ENCODE peak calls at places on chromosomes 2 and 18, in five cellular contexts. R, T, H, U and B are unnamed samples.
A peak's percentile ranks its signal among the peaks of the same experiment; 100 is the strongest.

GRCh38 chr2:146940016-146940685 is 904.7 kb upstream of the ACVR2A start:
- DNase-seq in H (no peak), U (no peak), T (no peak), R (no peak), B (no peak)

GRCh38 chr2:28915939-28916338 is 21.5 kb downstream of the WDR43 start:
- DNase-seq in U (no peak), R (no peak), T (no peak), H (no peak), B (no peak)

GRCh38 chr2:132797551-132797950 is 127.5 kb upstream of the LYPD1 start:
- DNase-seq in R (no peak), T (no peak), H (no peak), U (no peak), B (no peak)

GRCh38 chr2:191151315-191151698 is 513 bp upstream of the STAT4 start:
- DNase-seq in T (no peak), H (no peak), U (no peak), R (no peak), B (no peak)

GRCh38 chr2:206565666-206566065 is 76.6 kb upstream of the FAM237A start:
- DNase-seq in R (no peak), U (no peak), T (no peak), H (no peak), B (no peak)

GRCh38 chr2:231600619-231601355 is 8.1 kb downstream of the TEX44 start:
- DNase-seq in R (no peak), U (no peak), H (no peak), T (no peak), B (no peak)

GRCh38 chr2:163667064-163667887 is 68.5 kb downstream of the FIGN start:
- DNase-seq in R (peak; percentile 64), H (no peak), T (no peak), U (no peak), B (no peak)

GRCh38 chr2:179974743-179975142 is 32.4 kb downstream of the CWC22 start:
- DNase-seq in U (no peak), R (no peak), T (no peak), H (no peak), B (no peak)

GRCh38 chr2:127877626-127878025 is 8.1 kb downstream of the AMMECR1L start:
- DNase-seq in T (no peak), H (no peak), U (no peak), R (no peak), B (no peak)

GRCh38 chr2:109451671-109452070 is 162.1 kb downstream of the SEPTIN10 start:
- DNase-seq in H (no peak), T (no peak), U (no peak), R (peak; percentile 25), B (no peak)

GRCh38 chr2:219731173-219731572 is 103.7 kb downstream of the SLC4A3 start:
- DNase-seq in T (no peak), R (no peak), U (peak; percentile 16), H (no peak), B (no peak)

GRCh38 chr2:64604929-64605550 is 48.7 kb downstream of the SERTAD2 start:
- DNase-seq in R (peak; percentile 69), H (peak; percentile 60), T (no peak), U (no peak), B (no peak)

GRCh38 chr2:102256281-102256680 is 55.1 kb upstream of the IL1RL1 start:
- DNase-seq in U (no peak), T (no peak), R (no peak), H (no peak), B (no peak)

GRCh38 chr18:46459789-46460455 is 197.1 kb downstream of the LOXHD1 start:
- DNase-seq in U (no peak), R (peak; percentile 15), H (no peak), T (no peak), B (no peak)

GRCh38 chr2:149084924-149085795 is 46.7 kb downstream of the LYPD6B start:
- DNase-seq in U (no peak), H (no peak), R (no peak), T (no peak), B (no peak)

GRCh38 chr2:201568217-201568820 is 75.0 kb downstream of the TMEM237 start:
- DNase-seq in T (no peak), U (no peak), H (no peak), R (no peak), B (no peak)

DNA sequence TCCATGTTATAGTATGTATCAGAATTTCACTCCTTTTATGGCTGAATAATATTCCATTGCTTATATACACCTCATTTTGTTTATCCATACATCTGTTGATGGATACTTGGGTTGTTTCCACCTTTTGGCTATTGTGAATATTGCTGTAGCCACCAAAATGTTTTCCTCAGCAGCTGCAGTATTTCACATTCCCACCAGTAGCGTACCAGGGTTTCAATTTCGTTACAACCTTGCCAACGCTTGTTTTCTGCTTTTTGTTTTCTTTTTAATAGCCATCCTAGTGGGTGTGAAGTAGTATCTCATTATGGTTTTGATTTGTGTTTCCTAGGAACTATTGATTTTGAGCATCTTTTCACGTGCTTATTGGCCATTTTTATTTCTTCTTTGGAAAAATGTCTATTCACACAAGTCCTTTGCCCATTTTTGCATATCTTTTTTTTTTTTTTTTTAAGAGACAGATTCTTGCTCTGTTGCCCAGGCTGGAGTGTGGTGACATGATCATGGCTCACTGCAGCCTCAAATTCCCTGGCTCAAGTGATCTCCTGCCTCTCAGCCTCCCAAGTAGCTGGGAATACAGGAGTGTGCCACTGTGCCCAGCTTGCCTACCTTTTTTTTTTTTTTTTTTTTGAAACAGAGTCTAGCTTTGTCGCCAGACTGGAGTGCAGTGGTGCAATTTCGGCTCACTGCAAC is 14.2 kb downstream of the UBXN2A start:
- DNase-seq in T (no peak), H (no peak), U (no peak), R (no peak), B (no peak)
- TF ChIP-seq CTCF in T (no peak), H (no peak), U (no peak), R (no peak), B (no peak)

GRCh38 chr18:31680836-31681568 is 3.4 kb downstream of the B4GALT6 start:
- DNase-seq in T (no peak), R (no peak), H (peak; percentile 43), U (peak; percentile 10), B (peak; percentile 16)
- TF ChIP-seq CTCF in T (no peak), R (no peak), H (no peak), U (peak; percentile 47), B (peak; percentile 47)

DNA sequence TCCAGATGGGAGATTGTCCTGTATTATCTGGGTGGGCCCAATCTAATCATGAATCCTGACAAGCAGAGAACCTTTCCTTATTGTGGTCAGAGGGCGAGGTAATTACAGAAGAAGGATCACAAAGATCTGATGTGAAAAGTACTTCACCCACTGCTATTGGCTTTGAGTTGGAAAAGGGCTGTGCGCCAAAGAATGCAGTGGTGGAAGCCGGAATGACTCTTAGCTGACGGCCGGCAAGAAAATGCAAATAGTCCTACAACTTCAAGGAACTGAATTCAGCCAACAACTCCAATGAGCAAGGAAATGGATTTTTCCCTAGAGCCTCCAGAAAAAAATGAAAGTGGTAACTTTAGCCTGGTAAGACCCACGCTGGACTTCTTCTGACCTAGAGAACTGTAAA is 67.3 kb downstream of the CTNNA2 start:
- DNase-seq in U (no peak), T (no peak), H (no peak), R (no peak), B (no peak)
- TF ChIP-seq CTCF in U (no peak), T (no peak), H (no peak), R (no peak), B (no peak)

GRCh38 chr18:4130734-4131719 is 324.1 kb downstream of the DLGAP1 start:
- DNase-seq in U (no peak), R (no peak), H (no peak), T (no peak), B (no peak)
- TF ChIP-seq CTCF in U (no peak), R (no peak), H (no peak), T (no peak), B (peak; percentile 23)

DNA sequence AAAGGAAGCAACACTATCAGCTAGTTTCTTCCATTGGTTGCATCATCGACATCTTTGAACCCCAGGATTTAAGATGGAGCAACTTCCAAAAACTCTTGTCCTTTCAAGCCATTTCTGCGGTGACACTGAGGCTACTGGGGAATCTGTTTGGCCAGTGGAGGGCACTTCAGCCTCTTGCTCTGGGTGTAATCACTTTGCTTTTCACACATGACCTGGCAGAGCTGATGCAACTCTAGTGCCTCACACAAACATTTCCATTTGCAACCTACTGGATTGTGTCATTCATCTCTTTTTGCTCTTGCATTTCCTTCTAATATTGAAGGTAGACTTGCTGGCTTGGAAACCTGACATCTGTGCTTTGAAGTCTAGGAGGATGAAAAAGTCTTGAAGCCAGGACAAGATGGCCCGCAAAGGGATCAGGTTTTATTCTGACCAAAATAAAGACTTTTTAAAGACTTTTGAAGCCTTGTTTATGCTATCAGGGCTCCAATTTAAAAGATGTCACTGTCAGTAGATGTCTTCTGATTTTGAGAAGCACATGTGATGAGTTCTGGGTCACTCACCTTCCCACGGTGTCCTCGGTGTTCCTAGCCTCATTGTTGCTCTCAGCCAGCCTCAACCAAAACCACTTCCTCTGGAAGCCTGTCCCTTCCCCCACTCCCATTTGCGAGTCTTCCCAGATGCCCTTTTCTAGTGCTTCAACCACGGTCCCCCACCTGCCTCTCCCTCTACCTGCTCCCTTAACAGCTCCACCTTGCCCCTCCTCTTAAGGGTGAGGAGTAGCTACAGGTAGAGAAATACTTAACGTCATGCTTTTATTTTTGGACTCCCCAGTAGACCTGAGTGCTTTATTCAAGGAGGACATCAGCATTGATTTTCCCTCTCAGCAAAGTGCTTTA is 69.7 kb upstream of the KCNE4 start:
- DNase-seq in T (peak; percentile 16), R (peak; percentile 86), U (peak; percentile 74), H (peak; percentile 28), B (no peak)
- TF ChIP-seq CTCF in T (peak; percentile 35), R (peak; percentile 53), U (peak; percentile 94), H (peak; percentile 34), B (no peak)

GRCh38 chr2:173750332-173750731 is 214.8 kb downstream of the SP3 start:
- DNase-seq in R (no peak), U (no peak), H (no peak), T (peak; percentile 20), B (peak; percentile 28)
- TF ChIP-seq CTCF in R (no peak), U (no peak), H (no peak), T (no peak), B (no peak)

DNA sequence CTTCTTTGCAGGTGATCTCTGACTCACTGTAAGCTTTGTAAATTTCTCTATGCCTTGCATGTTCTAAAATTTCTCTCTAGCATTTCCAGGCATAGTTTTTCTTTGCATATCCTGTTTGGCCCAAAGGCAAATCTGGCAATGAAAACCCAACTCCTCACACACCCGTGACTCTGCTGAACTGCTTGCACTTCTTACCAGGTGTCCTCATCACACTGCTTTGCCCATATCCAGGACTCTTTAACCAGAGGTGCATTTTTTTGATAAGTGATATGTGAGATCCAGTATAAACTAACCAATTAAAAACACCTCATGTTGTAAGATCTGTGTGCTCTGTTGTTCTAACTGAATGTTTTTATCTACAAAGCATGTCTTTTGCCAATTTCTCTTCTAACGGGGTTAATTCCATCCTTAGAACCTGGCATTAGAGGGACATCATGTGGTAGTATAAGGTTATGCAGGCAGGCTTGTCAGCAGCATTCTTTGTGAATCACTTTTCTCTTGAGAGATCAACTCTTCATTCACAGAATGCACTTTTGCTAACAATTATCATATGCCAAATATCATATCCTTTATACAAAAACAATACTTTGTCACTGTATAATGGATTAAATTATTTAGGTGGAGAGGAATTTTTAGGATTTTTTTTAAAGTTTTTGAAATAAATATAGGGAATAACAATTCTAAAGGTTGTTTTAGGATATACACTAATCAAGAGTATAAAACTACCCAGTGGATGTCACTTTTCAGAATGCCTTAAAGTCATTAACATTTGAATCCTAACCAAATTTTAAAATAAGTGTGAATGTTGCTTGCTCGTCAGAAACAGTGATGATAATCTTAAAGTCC is 20.8 kb upstream of the TMX3 start:
- DNase-seq in H (no peak), R (no peak), T (no peak), U (no peak), B (no peak)
- TF ChIP-seq CTCF in H (peak; percentile 57), R (peak; percentile 70), T (peak; percentile 74), U (peak; percentile 74), B (peak; percentile 56)

GRCh38 chr2:59390581-59390980 is 1149.5 kb upstream of the FANCL start:
- DNase-seq in R (no peak), U (no peak), T (no peak), H (no peak), B (no peak)
- TF ChIP-seq CTCF in R (no peak), U (no peak), T (no peak), H (no peak), B (no peak)